ENCODE peak calls at places on chromosome 6, in six cellular contexts. O is colonic mucosa, K is coronary artery, V is lower lobe of right lung, L is GM23338, W is retinal pigment epithelial cell. I is an unnamed sample.

GRCh38 chr6:45543298-45544235 is 165.8 kb upstream of the SUPT3H start:
- DNase-seq in V (no peak), L (no peak), K (no peak), O (no peak), W (no peak), I (no peak)

GRCh38 chr6:22877946-22878705 is 308.8 kb downstream of the HDGFL1 start:
- DNase-seq in O (no peak), V (no peak), W (peak), L (peak), K (no peak), I (no peak)

GRCh38 chr6:27205375-27206278 is 41.9 kb upstream of the PRSS16 start:
- DNase-seq in K (no peak), O (no peak), L (peak), V (no peak), W (no peak), I (peak)

GRCh38 chr6:110326609-110327008 is 31.5 kb downstream of the METTL24 start:
- DNase-seq in K (no peak), V (no peak), O (peak), W (no peak), L (no peak), I (no peak)

GRCh38 chr6:32370510-32370909 is 1.2 kb downstream of the TSBP1 start:
- DNase-seq in W (no peak), K (no peak), L (no peak), V (no peak), O (no peak), I (no peak)

GRCh38 chr6:136920858-136921520 is 1.1 kb upstream of the SLC35D3 start:
- DNase-seq in V (no peak), W (no peak), O (peak), K (no peak), L (peak), I (peak)

GRCh38 chr6:13098808-13099570 is 229.3 kb downstream of the TBC1D7 start:
- DNase-seq in O (no peak), W (no peak), L (no peak), K (no peak), V (no peak), I (peak)

GRCh38 chr6:55495277-55495676 is 83.7 kb downstream of the HMGCLL1 start:
- DNase-seq in O (no peak), K (no peak), W (no peak), L (no peak), V (no peak), I (no peak)

GRCh38 chr6:84462697-84463096 is 235.3 kb upstream of the CEP162 start:
- DNase-seq in O (no peak), K (no peak), W (no peak), L (no peak), V (no peak), I (no peak)

GRCh38 chr6:90385914-90386313 is 89.3 kb upstream of the BACH2 start:
- DNase-seq in L (peak), K (no peak), W (peak), V (no peak), O (no peak), I (no peak)

GRCh38 chr6:71489736-71490135 is 201.1 kb downstream of the OGFRL1 start:
- DNase-seq in V (no peak), O (no peak), W (peak), L (peak), K (no peak), I (no peak)

GRCh38 chr6:36917541-36918193 is 31.9 kb downstream of the C6orf89 start:
- DNase-seq in W (no peak), O (no peak), V (peak), L (no peak), K (peak), I (no peak)

GRCh38 chr6:157143885-157144795 is 179.2 kb downstream of the TMEM242 start:
- DNase-seq in W (peak), L (peak), V (no peak), K (no peak), O (no peak), I (no peak)

GRCh38 chr6:29953001-29953436 is 10.7 kb downstream of the HLA-A start:
- DNase-seq in O (no peak), V (no peak), W (peak), K (no peak), L (no peak), I (no peak)

GRCh38 chr6:33450434-33450833 is 3.9 kb upstream of the ZBTB9 start:
- DNase-seq in K (no peak), L (no peak), W (no peak), V (no peak), O (no peak), I (no peak)

GRCh38 chr6:27545271-27546046 is 72.6 kb upstream of the ZNF184 start:
- DNase-seq in V (no peak), K (no peak), W (no peak), L (peak), O (peak), I (peak)

GRCh38 chr6:43951756-43952675 is 175.2 kb downstream of the MRPL14 start:
- DNase-seq in K (peak), V (no peak), W (no peak), O (no peak), L (no peak), I (no peak)

GRCh38 chr6:134351615-134352474 is 33.9 kb upstream of the SGK1 start:
- DNase-seq in L (peak), V (no peak), W (no peak), O (no peak), K (no peak), I (no peak)

GRCh38 chr6:137033828-137034227 is 10.9 kb downstream of the IL20RA start:
- DNase-seq in W (no peak), K (no peak), V (no peak), L (no peak), O (no peak), I (peak)

GRCh38 chr6:38846844-38847243 is 131.7 kb downstream of the DNAH8 start:
- DNase-seq in K (no peak), V (no peak), W (no peak), O (no peak), L (no peak), I (no peak)

GRCh38 chr6:37904590-37904989 is 85.1 kb downstream of the ZFAND3 start:
- DNase-seq in O (no peak), L (no peak), W (no peak), K (no peak), V (no peak), I (no peak)

GRCh38 chr6:34051339-34051919 is 94.5 kb downstream of the GRM4 start:
- DNase-seq in V (no peak), W (no peak), O (no peak), K (no peak), L (no peak), I (no peak)

GRCh38 chr6:42726026-42726425 is 3.6 kb upstream of the PRPH2 start:
- DNase-seq in W (no peak), V (no peak), O (no peak), K (no peak), L (no peak), I (no peak)

GRCh38 chr6:107355659-107356058 is 103.7 kb downstream of the PDSS2 start:
- DNase-seq in K (no peak), W (no peak), L (no peak), V (no peak), O (no peak), I (peak)

GRCh38 chr6:3176562-3177355 is 19.4 kb upstream of the TUBB2A start:
- DNase-seq in K (no peak), O (no peak), V (no peak), W (no peak), L (no peak), I (no peak)

GRCh38 chr6:40183902-40184301 is 249.6 kb upstream of the MOCS1 start:
- DNase-seq in V (no peak), O (no peak), K (peak), W (no peak), L (no peak), I (no peak)

GRCh38 chr6:52000064-52000463 is 87.3 kb downstream of the PKHD1 start:
- DNase-seq in O (no peak), W (no peak), K (no peak), L (no peak), V (no peak), I (no peak)

GRCh38 chr6:89729818-89730217 is 89.8 kb downstream of the MDN1 start:
- DNase-seq in O (no peak), L (no peak), W (no peak), V (no peak), K (no peak), I (no peak)

GRCh38 chr6:100300221-100300736 is 164.4 kb downstream of the SIM1 start:
- DNase-seq in K (no peak), L (no peak), O (no peak), W (peak), V (no peak), I (no peak)

GRCh38 chr6:11575408-11576033 is 38.0 kb downstream of the TMEM170B start:
- DNase-seq in K (no peak), V (no peak), O (peak), W (peak), L (peak), I (peak)

GRCh38 chr6:111096246-111096645 is 8.9 kb downstream of the SLC16A10 start:
- DNase-seq in K (no peak), V (peak), O (peak), L (no peak), W (no peak), I (peak)

GRCh38 chr6:68339488-68339887 is 295.6 kb upstream of the ADGRB3 start:
- DNase-seq in L (no peak), W (no peak), O (no peak), K (no peak), V (no peak), I (no peak)

GRCh38 chr6:144667517-144667916 is 382.4 kb downstream of the UTRN start:
- DNase-seq in K (no peak), V (no peak), W (no peak), L (no peak), O (no peak), I (no peak)

GRCh38 chr6:37512400-37512958 is 12.8 kb upstream of the CCDC167 start:
- DNase-seq in W (no peak), V (no peak), O (no peak), L (peak), K (no peak), I (no peak)

GRCh38 chr6:11309947-11310665 is 77.6 kb upstream of the NEDD9 start:
- DNase-seq in L (peak), O (no peak), K (no peak), V (peak), W (no peak), I (no peak)

GRCh38 chr6:163719028-163719742 is 304.7 kb downstream of the QKI start:
- DNase-seq in V (no peak), O (no peak), K (no peak), W (no peak), L (no peak), I (no peak)

GRCh38 chr6:117137711-117138110 is 127.6 kb upstream of the VGLL2 start:
- DNase-seq in V (no peak), O (no peak), W (no peak), K (no peak), L (no peak), I (no peak)

GRCh38 chr6:48610846-48611245 is 499.8 kb upstream of the PTCHD4 start:
- DNase-seq in O (no peak), K (no peak), W (peak), V (no peak), L (no peak), I (no peak)

GRCh38 chr6:105483492-105483891 is 80.6 kb upstream of the PREP start:
- DNase-seq in V (no peak), L (no peak), K (no peak), O (no peak), W (no peak), I (no peak)
- H3K4me3 ChIP-seq in V (no peak), L (no peak), K (no peak), O (no peak), W (no peak), I (no peak)

GRCh38 chr6:159008656-159009288 is 8.8 kb upstream of the RSPH3 start:
- DNase-seq in V (no peak), L (peak), O (no peak), K (no peak), W (no peak), I (peak)
- TF ChIP-seq CTCF in V (peak), L (peak), O (peak), K (no peak), W (peak), I (peak)

DNA sequence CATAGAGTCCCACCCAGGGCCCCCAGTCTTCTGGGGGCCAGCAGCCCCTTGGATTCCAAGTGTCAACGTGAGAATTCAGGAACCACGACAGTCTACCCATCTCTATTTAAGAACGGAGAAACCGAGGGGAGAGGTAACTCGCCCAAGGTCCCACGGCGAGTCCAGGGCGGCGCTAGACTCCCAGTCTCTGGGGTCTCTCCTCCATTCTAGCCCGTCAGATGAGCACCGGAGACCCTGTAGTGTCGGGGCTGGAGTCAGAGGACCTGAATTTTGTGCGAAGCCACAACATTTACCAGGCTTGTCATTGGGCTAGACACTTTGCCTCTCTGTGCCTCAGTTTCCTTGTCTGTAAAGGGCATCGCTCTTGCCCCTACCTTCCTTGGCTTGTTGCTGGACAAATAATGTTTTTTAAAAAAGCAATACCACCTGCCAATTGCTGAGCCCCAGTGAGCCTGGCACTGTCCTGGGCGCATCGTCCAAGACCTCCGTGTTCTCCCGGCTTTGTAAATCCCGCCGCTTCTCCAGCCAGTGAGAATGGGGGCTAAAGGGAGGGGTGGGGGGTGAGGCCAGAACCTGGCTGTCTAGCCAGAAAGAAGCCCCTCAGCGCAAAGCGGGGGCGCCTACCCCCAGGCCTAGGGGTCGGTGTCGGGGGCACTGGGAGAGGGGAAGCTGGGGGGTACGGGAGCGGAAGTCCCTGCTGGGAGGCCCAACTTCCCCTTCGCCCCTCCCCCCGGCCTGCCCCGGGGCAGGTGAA is 91.7 kb downstream of the NCR2 start:
- DNase-seq in K (no peak), L (peak), O (no peak), V (no peak), W (no peak), I (no peak)
- H3K4me3 ChIP-seq in K (peak), L (peak), O (peak), V (peak), W (no peak), I (no peak)

GRCh38 chr6:138291849-138292181 is 73.5 kb upstream of the PBOV1 start:
- DNase-seq in K (no peak), O (no peak), L (peak), W (no peak), V (no peak), I (no peak)

GRCh38 chr6:138290563-138290962 is 72.3 kb upstream of the PBOV1 start:
- DNase-seq in V (no peak), L (no peak), W (no peak), K (no peak), O (no peak), I (no peak)

GRCh38 chr6:138291036-138291848 is 73.0 kb upstream of the PBOV1 start:
- DNase-seq in W (no peak), K (no peak), L (peak), O (no peak), V (no peak), I (no peak)

GRCh38 chr6:138287144-138287955 is 69.1 kb upstream of the PBOV1 start:
- DNase-seq in W (no peak), L (peak), V (peak), O (peak), K (no peak), I (peak)

DNA sequence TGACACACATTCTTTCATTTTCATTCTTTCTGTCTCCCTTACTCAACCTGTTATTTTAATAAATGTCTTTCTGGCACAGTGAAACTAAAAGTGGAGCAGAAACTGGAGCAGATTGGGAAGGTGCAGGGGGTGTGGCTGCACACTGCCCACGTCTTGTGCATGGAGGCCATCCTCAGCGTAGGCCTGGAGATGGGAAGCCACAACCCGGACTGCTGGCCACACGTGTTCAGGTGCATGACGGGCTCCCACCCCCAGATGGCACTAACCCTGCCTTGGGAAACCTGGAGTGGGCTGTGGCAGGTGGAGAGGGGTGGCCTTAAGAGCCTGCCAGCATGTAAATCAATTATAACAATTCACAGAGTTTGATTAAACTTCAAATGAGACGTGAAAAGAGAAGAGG is 71.4 kb upstream of the PBOV1 start:
- DNase-seq in K (no peak), W (no peak), O (no peak), L (peak), V (no peak), I (peak)
- TF ChIP-seq CTCF in K (no peak), W (peak), O (no peak), L (peak), V (peak), I (peak)

GRCh38 chr6:35686441-35686840 is 2.3 kb downstream of the FKBP5 start:
- DNase-seq in O (no peak), W (no peak), L (no peak), V (no peak), K (no peak), I (no peak)
- H3K4me3 ChIP-seq in O (peak), W (peak), L (no peak), V (peak), K (peak), I (peak)

GRCh38 chr6:73604461-73604860 is 49.3 kb downstream of the SLC17A5 start:
- DNase-seq in L (no peak), V (no peak), W (no peak), K (no peak), O (no peak), I (no peak)
- TF ChIP-seq CTCF in L (no peak), V (no peak), W (no peak), K (no peak), O (no peak), I (no peak)

I was measured in GM12865.